ENCODE peak calls at places on chromosomes 2 and 18, in nine cellular contexts. O, S, C, Q, Z, X, N, I and M are unnamed samples.

GRCh38 chr2:231463698-231464575 is at the start of gene NCL:
- DNase-seq in X (peak), Z (peak), O (peak), I (peak), N (peak), Q (peak), S (peak), C (peak), M (peak)

GRCh38 chr2:237072067-237072931 is 13.4 kb upstream of the COPS8 start:
- DNase-seq in Q (peak), S (peak), Z (peak), I (peak), O (peak), C (peak), X (peak), N (peak), M (peak)

GRCh38 chr2:60317831-60318230 is 235.6 kb downstream of the BCL11A start:
- DNase-seq in Z (no peak), S (no peak), Q (no peak), C (no peak), I (peak), X (no peak), O (no peak), N (no peak), M (no peak)

GRCh38 chr18:50138181-50139064 is 56.5 kb downstream of the MYO5B start:
- DNase-seq in Q (peak), Z (no peak), N (no peak), X (no peak), S (no peak), I (no peak), C (no peak), O (no peak), M (no peak)

GRCh38 chr18:35355140-35355618 is 11.0 kb upstream of the ZNF24 start:
- DNase-seq in O (peak), C (peak), X (peak), Z (peak), I (peak), N (no peak), S (peak), Q (peak), M (peak)

GRCh38 chr18:63058521-63058920 is 261.0 kb downstream of the BCL2 start:
- DNase-seq in I (no peak), O (no peak), X (no peak), C (no peak), S (no peak), Q (no peak), N (no peak), Z (no peak), M (no peak)

GRCh38 chr2:239164281-239164871 is 236.4 kb downstream of the HDAC4 start:
- DNase-seq in I (no peak), Q (no peak), Z (no peak), O (no peak), X (peak), N (no peak), S (no peak), C (peak), M (peak)

GRCh38 chr2:8312861-8313768 is 368.7 kb upstream of the ID2 start:
- DNase-seq in S (peak), X (no peak), N (no peak), O (no peak), Q (peak), Z (peak), I (no peak), C (no peak), M (no peak)